ENCODE peak calls at places on chromosomes 4 and X, in five cellular contexts. One of them, this sample, is unnamed.

GRCh38 chr4:23614284-23614892 is 275.5 kb downstream of the PPARGC1A start:
- DNase-seq in heart right ventricle: no peak
- DNase-seq in cerebellum: no peak
- DNase-seq in stimulated activated naive CD8-positive, alpha-beta T cell treated with anti-CD3 and anti-CD28 coated beads, Interleukin-15, Interleukin-2, amounts not matched to agents 100 U/mL and 50 U/mL, for 24 hours: no peak
- DNase-seq in cardiac muscle cell: peak; percentile 42
- DNase-seq in this sample: no peak

GRCh38 chrX:134782796-134783195 is 124.5 kb upstream of the PLAC1 start:
- DNase-seq in heart right ventricle: no peak
- DNase-seq in cerebellum: no peak
- DNase-seq in stimulated activated naive CD8-positive, alpha-beta T cell treated with anti-CD3 and anti-CD28 coated beads, Interleukin-15, Interleukin-2, amounts not matched to agents 100 U/mL and 50 U/mL, for 24 hours: no peak
- DNase-seq in cardiac muscle cell: peak; percentile 59
- DNase-seq in this sample: peak; percentile 39

GRCh38 chr4:4506961-4507360 is 34.9 kb downstream of the STX18 start:
- DNase-seq in heart right ventricle: no peak
- DNase-seq in stimulated activated naive CD8-positive, alpha-beta T cell treated with anti-CD3 and anti-CD28 coated beads, Interleukin-15, Interleukin-2, amounts not matched to agents 100 U/mL and 50 U/mL, for 24 hours: no peak
- DNase-seq in cerebellum: no peak
- DNase-seq in cardiac muscle cell: peak; percentile 40
- DNase-seq in this sample: no peak

GRCh38 chrX:19595036-19595435 is 79.7 kb upstream of the MAP3K15 start:
- DNase-seq in cardiac muscle cell: peak; percentile 53
- DNase-seq in stimulated activated naive CD8-positive, alpha-beta T cell treated with anti-CD3 and anti-CD28 coated beads, Interleukin-15, Interleukin-2, amounts not matched to agents 100 U/mL and 50 U/mL, for 24 hours: no peak
- DNase-seq in heart right ventricle: no peak
- DNase-seq in cerebellum: no peak
- DNase-seq in this sample: no peak

GRCh38 chr4:140300271-140300970 is 73.0 kb upstream of the SCOC start:
- DNase-seq in heart right ventricle: no peak
- DNase-seq in stimulated activated naive CD8-positive, alpha-beta T cell treated with anti-CD3 and anti-CD28 coated beads, Interleukin-15, Interleukin-2, amounts not matched to agents 100 U/mL and 50 U/mL, for 24 hours: peak; percentile 8
- DNase-seq in cerebellum: no peak
- DNase-seq in cardiac muscle cell: peak; percentile 62
- DNase-seq in this sample: peak; percentile 66

GRCh38 chrX:118824173-118824782 is 654 bp downstream of the ZCCHC12 start:
- DNase-seq in heart right ventricle: no peak
- DNase-seq in cerebellum: peak; percentile 24
- DNase-seq in cardiac muscle cell: no peak
- DNase-seq in stimulated activated naive CD8-positive, alpha-beta T cell treated with anti-CD3 and anti-CD28 coated beads, Interleukin-15, Interleukin-2, amounts not matched to agents 100 U/mL and 50 U/mL, for 24 hours: no peak
- DNase-seq in this sample: no peak

GRCh38 chr4:79514637-79515320 is 106.8 kb upstream of the GK2 start:
- DNase-seq in stimulated activated naive CD8-positive, alpha-beta T cell treated with anti-CD3 and anti-CD28 coated beads, Interleukin-15, Interleukin-2, amounts not matched to agents 100 U/mL and 50 U/mL, for 24 hours: no peak
- DNase-seq in cardiac muscle cell: no peak
- DNase-seq in heart right ventricle: no peak
- DNase-seq in cerebellum: no peak
- DNase-seq in this sample: no peak

GRCh38 chrX:23616361-23616760 is 50.9 kb upstream of the PRDX4 start:
- DNase-seq in cerebellum: peak; percentile 21
- DNase-seq in cardiac muscle cell: peak; percentile 42
- DNase-seq in heart right ventricle: no peak
- DNase-seq in stimulated activated naive CD8-positive, alpha-beta T cell treated with anti-CD3 and anti-CD28 coated beads, Interleukin-15, Interleukin-2, amounts not matched to agents 100 U/mL and 50 U/mL, for 24 hours: no peak
- DNase-seq in this sample: no peak

GRCh38 chrX:81890476-81890875 is 688.6 kb downstream of the SH3BGRL start:
- DNase-seq in heart right ventricle: no peak
- DNase-seq in cardiac muscle cell: no peak
- DNase-seq in cerebellum: no peak
- DNase-seq in stimulated activated naive CD8-positive, alpha-beta T cell treated with anti-CD3 and anti-CD28 coated beads, Interleukin-15, Interleukin-2, amounts not matched to agents 100 U/mL and 50 U/mL, for 24 hours: no peak
- DNase-seq in this sample: no peak

This sample was measured in HFFc6.